ENCODE peak calls at places on chromosome 7, in five cellular contexts. F is esophagus squamous epithelium, E is adrenal gland, O is HCT116, U is body of pancreas. W is an unnamed sample.
A peak's percentile ranks its signal among the peaks of the same experiment; 100 is the strongest.

GRCh38 chr7:69457912-69458491 is 140.3 kb upstream of the AUTS2 start:
- DNase-seq in E (peak; percentile 45), O (no peak), U (peak; percentile 35), F (no peak), W (peak; percentile 30)

GRCh38 chr7:157684596-157685429 is 348.0 kb downstream of the DNAJB6 start:
- DNase-seq in O (no peak), E (no peak), U (no peak), F (no peak), W (no peak)

GRCh38 chr7:13560441-13560840 is 429.0 kb downstream of the ETV1 start:
- DNase-seq in O (no peak), F (no peak), E (no peak), U (no peak), W (no peak)

GRCh38 chr7:102236592-102237287 is 49.9 kb upstream of the SH2B2 start:
- DNase-seq in E (peak; percentile 76), F (no peak), O (peak; percentile 28), U (peak; percentile 70), W (peak; percentile 78)

GRCh38 chr7:87216701-87217508 is 2.6 kb downstream of the TMEM243 start:
- DNase-seq in O (no peak), U (no peak), F (no peak), E (no peak), W (no peak)

GRCh38 chr7:45882465-45882810 is 5.8 kb upstream of the IGFBP1 start:
- DNase-seq in U (no peak), O (no peak), F (no peak), E (no peak), W (no peak)

GRCh38 chr7:17971392-17971791 is 31.1 kb upstream of the SNX13 start:
- DNase-seq in O (no peak), E (no peak), U (no peak), F (no peak), W (no peak)

GRCh38 chr7:48962821-48963505 is 38.6 kb downstream of the CDC14C start:
- DNase-seq in U (no peak), O (no peak), F (no peak), E (peak; percentile 38), W (no peak)

GRCh38 chr7:155833651-155834050 is 21.4 kb upstream of the SHH start:
- DNase-seq in E (no peak), U (no peak), F (no peak), O (no peak), W (no peak)

DNA sequence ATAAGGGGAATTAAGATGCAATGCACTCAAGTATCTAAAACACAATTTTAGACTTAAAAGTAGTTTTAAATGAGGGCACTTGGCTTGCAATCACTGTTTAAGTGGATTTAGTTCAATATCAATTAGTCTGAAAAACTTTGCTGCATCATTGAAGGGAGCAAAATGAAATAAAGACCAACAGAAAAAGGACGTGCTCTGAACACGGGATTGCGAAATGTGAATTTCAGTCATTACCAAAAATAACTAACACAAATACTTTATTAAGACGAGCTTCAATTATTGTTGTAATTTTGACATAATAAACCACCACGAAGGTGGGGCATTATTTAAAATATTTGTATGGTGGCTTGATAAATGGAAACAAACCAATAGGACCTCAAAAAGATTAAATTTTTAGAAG is 361.8 kb upstream of the GALNT17 start:
- DNase-seq in O (no peak), E (no peak), U (no peak), F (no peak), W (no peak)
- TF ChIP-seq POLR2A in O (no peak), E (no peak), U (no peak), F (no peak), W (no peak)

GRCh38 chr7:55642266-55642665 is 70.0 kb upstream of the VOPP1 start:
- DNase-seq in U (no peak), F (no peak), O (no peak), E (no peak), W (no peak)

GRCh38 chr7:55641811-55642210 is 69.5 kb upstream of the VOPP1 start:
- DNase-seq in F (no peak), O (no peak), E (no peak), U (no peak), W (no peak)

GRCh38 chr7:55641273-55641691 is 69.0 kb upstream of the VOPP1 start:
- DNase-seq in U (peak; percentile 64), F (no peak), E (peak; percentile 65), O (peak; percentile 77), W (peak; percentile 61)

GRCh38 chr7:55639640-55640039 is 67.3 kb upstream of the VOPP1 start:
- DNase-seq in U (no peak), O (no peak), F (no peak), E (no peak), W (no peak)
- TF ChIP-seq POLR2A in U (no peak), O (no peak), F (no peak), E (no peak), W (no peak)

GRCh38 chr7:73717991-73718405 is 1.5 kb downstream of the STX1A start:
- DNase-seq in U (no peak), O (peak; percentile 73), E (peak; percentile 28), F (no peak), W (no peak)
- TF ChIP-seq POLR2A in U (no peak), O (no peak), E (no peak), F (no peak), W (no peak)

GRCh38 chr7:135562720-135563119 is 5.0 kb downstream of the NUP205 start:
- DNase-seq in U (no peak), O (no peak), E (no peak), F (no peak), W (no peak)

GRCh38 chr7:135558337-135558767 is 635 bp downstream of the NUP205 start:
- DNase-seq in E (peak; percentile 50), U (peak; percentile 50), O (peak; percentile 45), F (no peak), W (peak; percentile 84)

GRCh38 chr7:135558881-135559280 is 1.2 kb downstream of the NUP205 start:
- DNase-seq in U (no peak), O (no peak), F (no peak), E (no peak), W (no peak)

GRCh38 chr7:135552148-135552547 is 5.6 kb upstream of the NUP205 start:
- DNase-seq in O (no peak), E (no peak), F (no peak), U (no peak), W (no peak)

DNA sequence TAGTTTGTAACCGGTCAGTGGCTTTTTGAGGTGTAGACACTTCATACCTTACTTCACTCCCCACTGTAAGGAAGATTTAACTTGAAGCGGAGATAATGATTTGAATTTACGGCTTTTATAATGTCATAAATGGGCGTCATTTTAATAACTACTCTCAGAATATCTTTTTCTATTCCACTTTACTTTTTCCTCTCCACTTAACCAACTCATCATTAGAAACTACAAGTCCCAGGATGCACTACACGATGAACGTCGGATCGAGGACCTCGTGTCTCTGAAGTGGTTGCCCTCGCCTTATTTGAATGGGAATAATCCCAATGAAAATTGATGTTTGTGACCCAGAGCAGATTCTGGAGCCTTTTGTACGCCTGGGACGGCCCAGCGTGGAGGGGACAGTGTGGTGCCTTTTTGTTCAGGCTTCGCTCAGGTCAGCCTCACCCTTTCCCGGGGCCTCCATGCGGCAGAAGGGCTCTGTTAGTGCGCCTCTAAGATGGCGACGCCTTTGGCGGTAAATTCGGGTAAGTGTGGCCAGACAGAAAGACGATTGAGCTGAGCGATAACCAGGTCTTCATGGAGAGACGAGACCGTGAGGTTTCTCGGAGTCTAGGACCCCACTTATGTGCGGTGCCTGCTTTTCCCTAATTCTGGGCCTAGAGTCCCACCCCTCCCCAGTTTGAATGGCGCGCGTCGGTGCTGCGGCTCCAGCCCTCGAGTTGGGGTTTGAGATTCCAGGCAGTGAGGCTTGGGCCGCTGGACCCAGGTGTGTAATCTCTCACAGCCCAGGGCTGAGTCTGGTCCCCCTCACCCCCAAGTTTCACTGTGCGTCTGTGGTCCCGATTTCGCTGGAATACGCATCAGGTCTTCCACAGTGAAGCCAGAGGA is at the start of gene NUP205:
- DNase-seq in U (peak; percentile 69), E (peak; percentile 69), F (no peak), O (peak; percentile 84), W (peak; percentile 83)
- TF ChIP-seq POLR2A in U (peak; percentile 69), E (peak; percentile 10), F (peak; percentile 26), O (peak; percentile 66), W (no peak)